ENCODE peak calls at places on chromosomes 11 and 22, in nine cellular contexts. R, G, K, D, Q, I, P, X and E are unnamed samples.
A peak's percentile ranks its signal among the peaks of the same experiment; 100 is the strongest.

GRCh38 chr11:75697906-75698563 is 19.6 kb upstream of the MOGAT2 start:
- DNase-seq in R (no peak), G (no peak), K (no peak), D (no peak), Q (no peak), I (no peak), P (no peak), X (no peak), E (no peak)

GRCh38 chr22:39349967-39350802 is at the start of gene SYNGR1:
- DNase-seq in R (no peak), G (no peak), K (no peak), D (no peak), Q (no peak), I (no peak), P (peak; percentile 64), X (no peak), E (no peak)

GRCh38 chr22:47495102-47495501 is 732.7 kb downstream of the TBC1D22A start:
- DNase-seq in R (no peak), G (no peak), K (no peak), D (no peak), Q (no peak), I (no peak), P (no peak), X (no peak), E (no peak)

GRCh38 chr11:122069946-122070345 is 46.1 kb downstream of the BLID start:
- DNase-seq in R (no peak), G (no peak), K (no peak), D (peak; percentile 69), Q (no peak), I (peak; percentile 91), P (peak; percentile 58), X (peak; percentile 33), E (no peak)

GRCh38 chr11:7622731-7623130 is 50.6 kb downstream of the CYB5R2 start:
- DNase-seq in R (no peak), G (no peak), K (no peak), D (no peak), Q (no peak), I (no peak), P (no peak), X (no peak), E (no peak)

GRCh38 chr11:65224939-65225283 is 36.9 kb upstream of the POLA2 start:
- DNase-seq in R (peak; percentile 39), G (no peak), K (no peak), D (no peak), Q (no peak), I (peak; percentile 79), P (peak; percentile 57), X (peak; percentile 50), E (no peak)

GRCh38 chr11:67119577-67120391 is 721 bp downstream of the KDM2A start:
- DNase-seq in R (peak; percentile 42), G (no peak), K (no peak), D (no peak), Q (peak; percentile 38), I (no peak), P (peak; percentile 34), X (peak; percentile 19), E (peak; percentile 12)

GRCh38 chr11:69135420-69136363 is 20.0 kb upstream of the SMIM38 start:
- DNase-seq in R (no peak), G (no peak), K (no peak), D (no peak), Q (no peak), I (no peak), P (no peak), X (no peak), E (no peak)

GRCh38 chr11:77412814-77413213 is 61.1 kb downstream of the PAK1 start:
- DNase-seq in R (no peak), G (no peak), K (no peak), D (no peak), Q (no peak), I (no peak), P (no peak), X (no peak), E (no peak)

GRCh38 chr11:77411238-77411637 is 62.7 kb downstream of the PAK1 start:
- DNase-seq in R (no peak), G (no peak), K (no peak), D (peak; percentile 2), Q (peak; percentile 28), I (peak; percentile 30), P (peak; percentile 21), X (peak; percentile 11), E (no peak)

GRCh38 chr11:77410076-77410827 is 63.6 kb downstream of the PAK1 start:
- DNase-seq in R (no peak), G (no peak), K (no peak), D (no peak), Q (no peak), I (no peak), P (no peak), X (no peak), E (no peak)

GRCh38 chr11:77413850-77414249 is 60.0 kb downstream of the PAK1 start:
- DNase-seq in R (no peak), G (no peak), K (no peak), D (no peak), Q (no peak), I (no peak), P (no peak), X (no peak), E (no peak)

DNA sequence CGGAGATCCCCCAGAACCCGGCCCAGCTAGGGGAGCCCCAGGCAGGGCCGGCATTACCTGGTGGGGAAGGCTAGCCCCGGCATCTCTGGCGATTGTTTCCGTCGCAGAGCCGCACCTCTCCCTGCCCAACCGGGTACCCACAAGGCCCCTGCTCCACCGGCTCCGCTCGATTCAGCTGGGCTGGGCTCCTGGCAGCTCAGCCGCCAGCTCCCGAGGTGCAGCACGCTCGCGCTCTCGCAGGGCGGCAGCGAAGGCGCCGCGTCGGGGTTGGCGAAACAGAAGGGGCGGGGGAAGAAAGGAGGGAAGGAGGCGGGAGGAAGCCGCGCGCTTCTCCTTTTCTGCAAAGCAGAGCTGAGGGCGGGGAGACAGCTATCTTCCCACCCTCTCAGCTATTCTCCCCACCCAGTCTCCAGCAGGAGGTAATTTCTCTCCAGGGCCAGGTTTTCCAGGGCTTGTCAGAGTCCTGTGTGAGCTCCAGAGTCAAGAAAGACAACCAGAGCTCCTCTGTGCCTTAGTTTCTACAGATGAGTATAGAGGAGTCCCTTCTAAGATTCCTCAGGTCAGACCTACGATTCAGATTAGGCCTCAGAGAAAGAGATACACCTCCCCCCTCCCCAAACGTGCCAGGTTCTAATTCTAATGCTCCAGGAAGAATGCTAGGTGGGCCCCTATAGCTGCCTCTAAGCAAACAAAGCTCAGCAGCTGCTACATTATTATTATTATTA is 62.0 kb downstream of the PAK1 start:
- DNase-seq in R (peak; percentile 80), G (peak; percentile 12), K (no peak), D (peak; percentile 25), Q (peak; percentile 80), I (peak; percentile 82), P (peak; percentile 81), X (peak; percentile 83), E (no peak)
- H3K4me1 ChIP-seq in R (peaks cover 10% of the 10 kb centered on the region), G (peaks cover 56% of the 10 kb centered on the region), K (peaks cover 38% of the 10 kb centered on the region), D (peaks cover 34% of the 10 kb centered on the region), Q (peaks cover 25% of the 10 kb centered on the region), I (peaks cover 14% of the 10 kb centered on the region), P (peaks cover 4% of the 10 kb centered on the region), X (peaks cover 22% of the 10 kb centered on the region), E (peaks cover 21% of the 10 kb centered on the region)

GRCh38 chr11:97687106-97687505 is 1297.3 kb downstream of the JRKL start:
- DNase-seq in R (no peak), G (no peak), K (no peak), D (no peak), Q (no peak), I (no peak), P (no peak), X (no peak), E (no peak)

GRCh38 chr11:97683733-97684132 is 1293.9 kb downstream of the JRKL start:
- DNase-seq in R (no peak), G (no peak), K (no peak), D (no peak), Q (no peak), I (no peak), P (no peak), X (peak; percentile 4), E (no peak)

GRCh38 chr11:97684486-97685439 is 1295.0 kb downstream of the JRKL start:
- DNase-seq in R (no peak), G (no peak), K (no peak), D (no peak), Q (no peak), I (no peak), P (no peak), X (no peak), E (no peak)
- TF ChIP-seq CTCF in R (no peak), G (no peak), K (no peak), D (no peak), Q (no peak), I (no peak), P (no peak), X (no peak), E (no peak)

GRCh38 chr11:80722616-80723015 is 1281.8 kb upstream of the TENM4 start:
- DNase-seq in R (no peak), G (no peak), K (no peak), D (no peak), Q (no peak), I (no peak), P (no peak), X (no peak), E (no peak)

GRCh38 chr11:80726236-80726635 is 1285.4 kb upstream of the TENM4 start:
- DNase-seq in R (no peak), G (no peak), K (no peak), D (no peak), Q (no peak), I (no peak), P (no peak), X (no peak), E (no peak)

GRCh38 chr11:80720295-80720694 is 1279.5 kb upstream of the TENM4 start:
- DNase-seq in R (no peak), G (no peak), K (no peak), D (no peak), Q (no peak), I (no peak), P (no peak), X (no peak), E (no peak)

GRCh38 chr11:80727315-80727714 is 1286.5 kb upstream of the TENM4 start:
- DNase-seq in R (no peak), G (no peak), K (no peak), D (no peak), Q (no peak), I (no peak), P (no peak), X (no peak), E (no peak)

DNA sequence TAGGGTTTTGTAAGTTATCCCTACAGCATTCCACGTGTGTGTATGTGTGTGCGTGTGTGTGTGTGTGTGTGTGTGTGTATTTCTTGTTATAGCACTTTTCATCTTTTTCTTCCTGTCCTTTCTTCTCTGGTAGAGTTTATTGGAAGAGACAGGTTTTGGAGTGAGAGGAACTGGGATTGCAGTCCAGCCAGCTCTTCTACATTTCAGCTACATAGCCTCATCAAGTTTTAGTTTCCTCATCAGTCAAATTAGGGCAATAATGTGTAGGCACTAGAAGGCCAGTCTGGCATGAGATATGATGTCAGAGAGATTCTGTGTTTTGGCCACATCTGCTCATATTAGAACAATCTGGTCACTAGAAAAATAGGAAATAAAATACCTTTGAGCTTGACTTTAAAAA is 1283.5 kb upstream of the TENM4 start:
- DNase-seq in R (no peak), G (no peak), K (no peak), D (no peak), Q (no peak), I (no peak), P (no peak), X (no peak), E (no peak)
- H3K4me3 ChIP-seq in R (no peak overlapping the region), G (no peak overlapping the region), K (no peak overlapping the region), D (no peak overlapping the region), Q (no peak overlapping the region), I (no peak overlapping the region), P (no peak overlapping the region), X (no peak overlapping the region), E (no peak overlapping the region)

DNA sequence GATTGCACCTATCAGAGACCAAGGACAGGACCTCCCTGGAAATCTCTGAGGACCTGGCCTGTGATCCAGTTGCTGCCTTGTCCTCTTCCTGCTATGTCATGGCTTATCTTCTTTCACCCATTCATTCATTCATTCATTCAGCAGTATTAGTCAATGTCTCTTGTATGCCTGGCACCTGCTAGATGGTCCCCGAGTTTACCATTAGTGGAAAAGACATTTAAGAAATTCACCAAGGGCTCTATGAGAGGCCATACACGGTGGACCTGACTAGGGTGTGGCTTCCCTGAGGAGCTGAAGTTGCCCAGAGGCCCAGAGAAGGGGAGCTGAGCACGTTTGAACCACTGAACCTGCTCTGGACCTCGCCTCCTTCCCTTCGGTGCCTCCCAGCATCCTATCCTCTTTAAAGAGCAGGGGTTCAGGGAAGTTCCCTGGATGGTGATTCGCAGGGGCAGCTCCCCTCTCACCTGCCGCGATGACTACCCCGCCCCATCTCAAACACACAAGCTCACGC is 682 bp upstream of the MIF start:
- DNase-seq in R (no peak), G (no peak), K (no peak), D (no peak), Q (no peak), I (no peak), P (no peak), X (no peak), E (no peak)
- H3K4me1 ChIP-seq in R (peaks cover 15% of the 10 kb centered on the region), G (peaks cover 66% of the 10 kb centered on the region), K (peaks cover 43% of the 10 kb centered on the region), D (peaks cover 33% of the 10 kb centered on the region), Q (peaks cover 16% of the 10 kb centered on the region), I (peaks cover 14% of the 10 kb centered on the region), P (peaks cover 17% of the 10 kb centered on the region), X (peaks cover 36% of the 10 kb centered on the region), E (peaks cover 21% of the 10 kb centered on the region)